ENCODE peak calls at places on chromosomes 4 and X, in six cellular contexts. Q is AG10803, M is H7, B is RKO, E is foreskin fibroblast, D is A549. K is an unnamed sample.

GRCh38 chr4:86367577-86367976 is 7.7 kb upstream of the MAPK10 start:
- DNase-seq in Q (peak), M (no peak), B (no peak), E (peak), D (no peak), K (peak)

GRCh38 chr4:119835511-119835910 is 206.9 kb upstream of the PDE5A start:
- DNase-seq in Q (peak), M (no peak), B (no peak), E (no peak), D (no peak), K (no peak)

GRCh38 chr4:40587351-40587750 is 42.3 kb downstream of the RBM47 start:
- DNase-seq in Q (no peak), M (no peak), B (no peak), E (no peak), D (no peak), K (no peak)

GRCh38 chr4:84681488-84682274 is 98.8 kb downstream of the CDS1 start:
- DNase-seq in Q (peak), M (no peak), B (no peak), E (peak), D (no peak), K (peak)

GRCh38 chrX:93875621-93876282 is 201.7 kb downstream of the FAM133A start:
- DNase-seq in Q (no peak), M (no peak), B (no peak), E (no peak), D (no peak), K (no peak)

GRCh38 chrX:113644426-113644825 is 803.8 kb upstream of the AMOT start:
- DNase-seq in Q (peak), M (no peak), B (peak), E (peak), D (no peak), K (peak)

GRCh38 chr4:105558277-105558676 is 5.9 kb downstream of the ARHGEF38 start:
- DNase-seq in Q (no peak), M (no peak), B (no peak), E (no peak), D (no peak), K (no peak)

GRCh38 chrX:136907626-136908025 is 27.1 kb upstream of the RBMX start:
- DNase-seq in Q (no peak), M (no peak), B (no peak), E (no peak), D (no peak), K (no peak)

GRCh38 chr4:105765690-105766407 is 57.3 kb downstream of the GSTCD start:
- DNase-seq in Q (peak), M (peak), B (peak), E (peak), D (peak), K (peak)

GRCh38 chr4:140019619-140020367 is 134.2 kb downstream of the MAML3 start:
- DNase-seq in Q (no peak), M (no peak), B (no peak), E (no peak), D (no peak), K (no peak)

GRCh38 chr4:74768857-74769525 is 25.3 kb downstream of the BTC start:
- DNase-seq in Q (no peak), M (no peak), B (peak), E (peak), D (peak), K (no peak)

GRCh38 chr4:181845617-181846016 is 397.6 kb upstream of the TENM3 start:
- DNase-seq in Q (no peak), M (no peak), B (no peak), E (no peak), D (no peak), K (no peak)

GRCh38 chr4:183398298-183399129 is 45.9 kb upstream of the CDKN2AIP start:
- DNase-seq in Q (peak), M (peak), B (peak), E (peak), D (peak), K (peak)

GRCh38 chrX:7139202-7140081 is 8.1 kb upstream of the STS start:
- DNase-seq in Q (peak), M (no peak), B (peak), E (peak), D (no peak), K (peak)

GRCh38 chr4:133145241-133145640 is 3.9 kb upstream of the PCDH10 start:
- DNase-seq in Q (no peak), M (no peak), B (no peak), E (no peak), D (no peak), K (no peak)

GRCh38 chr4:102734591-102735385 is 26.0 kb downstream of the MANBA start:
- DNase-seq in Q (peak), M (no peak), B (peak), E (peak), D (no peak), K (peak)

GRCh38 chr4:102252171-102252570 is 93.1 kb downstream of the SLC39A8 start:
- DNase-seq in Q (no peak), M (no peak), B (no peak), E (no peak), D (no peak), K (no peak)

GRCh38 chr4:33625762-33626161 is 2618.6 kb downstream of the ARAP2 start:
- DNase-seq in Q (no peak), M (no peak), B (peak), E (peak), D (no peak), K (no peak)

GRCh38 chrX:114675365-114675764 is 91.5 kb downstream of the HTR2C start:
- DNase-seq in Q (peak), M (no peak), B (no peak), E (peak), D (no peak), K (peak)

GRCh38 chr4:26780524-26780923 is 80.1 kb upstream of the STIM2 start:
- DNase-seq in Q (peak), M (no peak), B (no peak), E (peak), D (no peak), K (no peak)

GRCh38 chr4:99248714-99249113 is 29.7 kb upstream of the ADH6 start:
- DNase-seq in Q (no peak), M (no peak), B (no peak), E (peak), D (no peak), K (no peak)

GRCh38 chr4:40255722-40256281 is 59.0 kb downstream of the RHOH start:
- DNase-seq in Q (peak), M (no peak), B (peak), E (peak), D (peak), K (peak)

GRCh38 chrX:115491766-115492165 is 69.2 kb upstream of the PLS3 start:
- DNase-seq in Q (peak), M (no peak), B (no peak), E (no peak), D (no peak), K (peak)

GRCh38 chr4:19776021-19776459 is 475.7 kb upstream of the SLIT2 start:
- DNase-seq in Q (peak), M (no peak), B (peak), E (peak), D (peak), K (peak)

GRCh38 chrX:151896734-151897474 is 15.8 kb upstream of the MAGEA4 start:
- DNase-seq in Q (peak), M (no peak), B (peak), E (peak), D (no peak), K (peak)

GRCh38 chrX:45775462-45775861 is 574.8 kb upstream of the DIPK2B start:
- DNase-seq in Q (peak), M (no peak), B (peak), E (peak), D (no peak), K (peak)

GRCh38 chr4:74456849-74457395 is 12.0 kb downstream of the AREG start:
- DNase-seq in Q (no peak), M (no peak), B (no peak), E (no peak), D (no peak), K (no peak)

GRCh38 chr4:90951037-90951436 is 823.8 kb downstream of the CCSER1 start:
- DNase-seq in Q (no peak), M (no peak), B (peak), E (no peak), D (peak), K (no peak)

GRCh38 chrX:42107495-42108139 is 184.3 kb upstream of the CASK start:
- DNase-seq in Q (no peak), M (no peak), B (no peak), E (no peak), D (no peak), K (no peak)

GRCh38 chrX:48785525-48786214 is 720 bp upstream of the GATA1 start:
- DNase-seq in Q (no peak), M (peak), B (no peak), E (no peak), D (no peak), K (no peak)

GRCh38 chr4:44927361-44928061 is 201.2 kb upstream of the GNPDA2 start:
- DNase-seq in Q (peak), M (peak), B (peak), E (peak), D (peak), K (peak)